ENCODE peak calls at places on chromosomes 2 and 18, in seven cellular contexts. One of them, this sample, is unnamed.

GRCh38 chr18:46474487-46475366 is 182.3 kb downstream of the LOXHD1 start:
- DNase-seq in esophagus muscularis mucosa: no peak
- DNase-seq in GM23338: no peak
- DNase-seq in GM12891: no peak
- DNase-seq in stomach: no peak
- DNase-seq in HepG2: no peak
- DNase-seq in HCT116: no peak
- DNase-seq in this sample: no peak

GRCh38 chr2:39671606-39672005 is 5.9 kb downstream of the TMEM178A start:
- DNase-seq in esophagus muscularis mucosa: no peak
- DNase-seq in GM23338: no peak
- DNase-seq in GM12891: no peak
- DNase-seq in stomach: no peak
- DNase-seq in HepG2: no peak
- DNase-seq in HCT116: no peak
- DNase-seq in this sample: no peak

GRCh38 chr18:74880706-74881289 is 283.1 kb downstream of the ZNF407 start:
- DNase-seq in esophagus muscularis mucosa: no peak
- DNase-seq in GM23338: no peak
- DNase-seq in GM12891: no peak
- DNase-seq in stomach: no peak
- DNase-seq in HepG2: no peak
- DNase-seq in HCT116: no peak
- DNase-seq in this sample: no peak

GRCh38 chr2:28344756-28345291 is 47.8 kb upstream of the FOSL2 start:
- DNase-seq in esophagus muscularis mucosa: no peak
- DNase-seq in GM23338: no peak
- DNase-seq in GM12891: no peak
- DNase-seq in stomach: no peak
- DNase-seq in HepG2: no peak
- DNase-seq in HCT116: no peak
- DNase-seq in this sample: no peak

GRCh38 chr2:39837856-39838453 is 58.9 kb upstream of the THUMPD2 start:
- DNase-seq in esophagus muscularis mucosa: no peak
- DNase-seq in GM23338: peak; percentile 58
- DNase-seq in GM12891: no peak
- DNase-seq in stomach: peak; percentile 42
- DNase-seq in HepG2: peak; percentile 61
- DNase-seq in HCT116: peak; percentile 21
- DNase-seq in this sample: no peak

GRCh38 chr2:178072383-178073301 is at the start of gene PDE11A:
- DNase-seq in esophagus muscularis mucosa: peak; percentile 92
- DNase-seq in GM23338: peak; percentile 94
- DNase-seq in GM12891: no peak
- DNase-seq in stomach: peak; percentile 92
- DNase-seq in HepG2: peak; percentile 88
- DNase-seq in HCT116: peak; percentile 75
- DNase-seq in this sample: peak; percentile 85

GRCh38 chr2:64327510-64328414 is 126.2 kb upstream of the LGALSL start:
- DNase-seq in esophagus muscularis mucosa: no peak
- DNase-seq in GM23338: peak; percentile 50
- DNase-seq in GM12891: no peak
- DNase-seq in stomach: no peak
- DNase-seq in HepG2: no peak
- DNase-seq in HCT116: no peak
- DNase-seq in this sample: no peak

GRCh38 chr2:126720647-126721046 is 64.7 kb downstream of the GYPC start:
- DNase-seq in esophagus muscularis mucosa: peak; percentile 75
- DNase-seq in GM23338: no peak
- DNase-seq in GM12891: no peak
- DNase-seq in stomach: no peak
- DNase-seq in HepG2: no peak
- DNase-seq in HCT116: no peak
- DNase-seq in this sample: no peak

GRCh38 chr2:37652199-37652640 is 19.2 kb downstream of the CDC42EP3 start:
- DNase-seq in esophagus muscularis mucosa: no peak
- DNase-seq in GM23338: no peak
- DNase-seq in GM12891: no peak
- DNase-seq in stomach: no peak
- DNase-seq in HepG2: no peak
- DNase-seq in HCT116: peak; percentile 69
- DNase-seq in this sample: no peak

GRCh38 chr2:219783551-219783950 is 156.1 kb downstream of the SLC4A3 start:
- DNase-seq in esophagus muscularis mucosa: no peak
- DNase-seq in GM23338: no peak
- DNase-seq in GM12891: no peak
- DNase-seq in stomach: no peak
- DNase-seq in HepG2: no peak
- DNase-seq in HCT116: no peak
- DNase-seq in this sample: no peak

GRCh38 chr18:62957885-62958472 is 242.6 kb downstream of the PHLPP1 start:
- DNase-seq in esophagus muscularis mucosa: no peak
- DNase-seq in GM23338: peak; percentile 79
- DNase-seq in GM12891: no peak
- DNase-seq in stomach: peak; percentile 41
- DNase-seq in HepG2: peak; percentile 46
- DNase-seq in HCT116: peak; percentile 40
- DNase-seq in this sample: no peak

GRCh38 chr2:205675861-205676516 is 6.3 kb upstream of the NRP2 start:
- DNase-seq in esophagus muscularis mucosa: no peak
- DNase-seq in GM23338: peak; percentile 90
- DNase-seq in GM12891: no peak
- DNase-seq in stomach: no peak
- DNase-seq in HepG2: peak; percentile 60
- DNase-seq in HCT116: peak; percentile 53
- DNase-seq in this sample: no peak

GRCh38 chr2:28702887-28703286 is 48.7 kb upstream of the PPP1CB start:
- DNase-seq in esophagus muscularis mucosa: no peak
- DNase-seq in GM23338: no peak
- DNase-seq in GM12891: no peak
- DNase-seq in stomach: no peak
- DNase-seq in HepG2: no peak
- DNase-seq in HCT116: no peak
- DNase-seq in this sample: no peak

GRCh38 chr18:8045890-8046289 is 478.8 kb downstream of the PTPRM start:
- DNase-seq in esophagus muscularis mucosa: no peak
- DNase-seq in GM23338: no peak
- DNase-seq in GM12891: no peak
- DNase-seq in stomach: no peak
- DNase-seq in HepG2: no peak
- DNase-seq in HCT116: peak; percentile 15
- DNase-seq in this sample: no peak

GRCh38 chr2:160472839-160473251 is 20.8 kb downstream of the RBMS1 start:
- DNase-seq in esophagus muscularis mucosa: no peak
- DNase-seq in GM23338: no peak
- DNase-seq in GM12891: no peak
- DNase-seq in stomach: no peak
- DNase-seq in HepG2: no peak
- DNase-seq in HCT116: no peak
- DNase-seq in this sample: no peak

GRCh38 chr2:40348665-40349064 is 103.2 kb downstream of the SLC8A1 start:
- DNase-seq in esophagus muscularis mucosa: no peak
- DNase-seq in GM23338: no peak
- DNase-seq in GM12891: no peak
- DNase-seq in stomach: no peak
- DNase-seq in HepG2: no peak
- DNase-seq in HCT116: no peak
- DNase-seq in this sample: no peak

GRCh38 chr2:13390676-13391075 is 673.9 kb downstream of the TRIB2 start:
- DNase-seq in esophagus muscularis mucosa: no peak
- DNase-seq in GM23338: no peak
- DNase-seq in GM12891: no peak
- DNase-seq in stomach: no peak
- DNase-seq in HepG2: no peak
- DNase-seq in HCT116: no peak
- DNase-seq in this sample: no peak

GRCh38 chr18:77366725-77367641 is 117.3 kb downstream of the GALR1 start:
- DNase-seq in esophagus muscularis mucosa: no peak
- DNase-seq in GM23338: peak; percentile 6
- DNase-seq in GM12891: no peak
- DNase-seq in stomach: no peak
- DNase-seq in HepG2: peak; percentile 97
- DNase-seq in HCT116: no peak
- DNase-seq in this sample: no peak

GRCh38 chr2:207227062-207227748 is 61.5 kb upstream of the KLF7 start:
- DNase-seq in esophagus muscularis mucosa: peak; percentile 87
- DNase-seq in GM23338: peak; percentile 87
- DNase-seq in GM12891: no peak
- DNase-seq in stomach: no peak
- DNase-seq in HepG2: no peak
- DNase-seq in HCT116: no peak
- DNase-seq in this sample: no peak

GRCh38 chr2:16645771-16646559 is 19.7 kb downstream of the CYRIA start:
- DNase-seq in esophagus muscularis mucosa: no peak
- DNase-seq in GM23338: no peak
- DNase-seq in GM12891: no peak
- DNase-seq in stomach: no peak
- DNase-seq in HepG2: no peak
- DNase-seq in HCT116: no peak
- DNase-seq in this sample: no peak

GRCh38 chr2:43491070-43491639 is 104.7 kb downstream of the THADA start:
- DNase-seq in esophagus muscularis mucosa: no peak
- DNase-seq in GM23338: no peak
- DNase-seq in GM12891: no peak
- DNase-seq in stomach: no peak
- DNase-seq in HepG2: no peak
- DNase-seq in HCT116: no peak
- DNase-seq in this sample: no peak

GRCh38 chr2:183490930-183491329 is 366.7 kb downstream of the NUP35 start:
- DNase-seq in esophagus muscularis mucosa: no peak
- DNase-seq in GM23338: no peak
- DNase-seq in GM12891: no peak
- DNase-seq in stomach: no peak
- DNase-seq in HepG2: no peak
- DNase-seq in HCT116: no peak
- DNase-seq in this sample: no peak

GRCh38 chr2:194750926-194751325 is 906.1 kb upstream of the SLC39A10 start:
- DNase-seq in esophagus muscularis mucosa: no peak
- DNase-seq in GM23338: no peak
- DNase-seq in GM12891: no peak
- DNase-seq in stomach: no peak
- DNase-seq in HepG2: no peak
- DNase-seq in HCT116: no peak
- DNase-seq in this sample: no peak

GRCh38 chr2:241445426-241445825 is 63.0 kb downstream of the STK25 start:
- DNase-seq in esophagus muscularis mucosa: no peak
- DNase-seq in GM23338: no peak
- DNase-seq in GM12891: no peak
- DNase-seq in stomach: no peak
- DNase-seq in HepG2: no peak
- DNase-seq in HCT116: no peak
- DNase-seq in this sample: no peak

GRCh38 chr2:22897428-22897827 is 487.6 kb upstream of the KLHL29 start:
- DNase-seq in esophagus muscularis mucosa: no peak
- DNase-seq in GM23338: no peak
- DNase-seq in GM12891: no peak
- DNase-seq in stomach: no peak
- DNase-seq in HepG2: no peak
- DNase-seq in HCT116: no peak
- DNase-seq in this sample: no peak

GRCh38 chr18:45625596-45625995 is 10.3 kb downstream of the SLC14A2 start:
- DNase-seq in esophagus muscularis mucosa: no peak
- DNase-seq in GM23338: no peak
- DNase-seq in GM12891: no peak
- DNase-seq in stomach: no peak
- DNase-seq in HepG2: no peak
- DNase-seq in HCT116: no peak
- DNase-seq in this sample: no peak

GRCh38 chr2:121634354-121635307 is 14.6 kb downstream of the CLASP1 start:
- DNase-seq in esophagus muscularis mucosa: no peak
- DNase-seq in GM23338: no peak
- DNase-seq in GM12891: no peak
- DNase-seq in stomach: no peak
- DNase-seq in HepG2: no peak
- DNase-seq in HCT116: peak; percentile 24
- DNase-seq in this sample: no peak

DNA sequence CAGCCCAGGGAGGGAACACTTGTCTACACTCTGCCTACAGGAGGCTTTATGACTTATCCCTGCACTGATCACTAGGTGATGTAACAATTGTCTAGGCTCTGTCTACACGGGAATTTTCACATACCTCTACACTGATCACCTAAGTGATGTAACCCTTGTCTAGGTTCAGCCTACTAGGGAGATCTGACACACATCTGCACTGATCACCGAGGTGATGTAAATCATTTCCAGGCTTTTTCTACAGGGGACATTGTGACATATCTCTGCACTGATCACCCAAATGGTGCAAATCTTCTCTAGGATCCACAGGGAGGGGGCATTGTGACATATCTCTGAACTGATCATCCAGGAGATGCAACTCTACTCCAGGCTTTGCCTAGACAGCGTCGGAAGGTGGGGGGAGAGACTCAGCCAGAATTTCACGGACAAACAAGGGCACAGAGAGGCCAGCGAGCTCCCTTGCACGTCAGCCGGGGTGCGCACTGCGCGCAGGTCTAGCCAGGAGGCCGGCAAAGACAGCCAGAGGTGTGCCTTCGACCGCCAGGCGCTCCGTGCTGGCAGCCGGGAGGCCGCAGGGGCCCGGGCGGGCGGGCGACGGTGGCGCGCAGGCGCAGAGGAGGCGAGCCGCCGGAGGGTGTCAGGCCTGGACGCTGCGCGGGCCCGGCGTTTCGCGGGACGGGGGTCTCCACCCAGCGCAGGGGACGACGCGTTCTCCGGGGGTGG is 46.9 kb upstream of the USP14 start:
- DNase-seq in esophagus muscularis mucosa: no peak
- DNase-seq in GM23338: peak; percentile 79
- DNase-seq in GM12891: peak; percentile 49
- DNase-seq in stomach: peak; percentile 75
- DNase-seq in HepG2: peak; percentile 59
- DNase-seq in HCT116: no peak
- DNase-seq in this sample: no peak
- TF ChIP-seq POLR2AphosphoS5 in esophagus muscularis mucosa: no peak
- TF ChIP-seq POLR2AphosphoS5 in GM23338: peak; percentile 42
- TF ChIP-seq POLR2AphosphoS5 in GM12891: no peak
- TF ChIP-seq POLR2AphosphoS5 in stomach: no peak
- TF ChIP-seq POLR2AphosphoS5 in HepG2: no peak
- TF ChIP-seq POLR2AphosphoS5 in HCT116: no peak
- TF ChIP-seq POLR2AphosphoS5 in this sample: no peak

GRCh38 chr2:48855142-48855541 is 99.6 kb upstream of the LHCGR start:
- DNase-seq in esophagus muscularis mucosa: no peak
- DNase-seq in GM23338: no peak
- DNase-seq in GM12891: no peak
- DNase-seq in stomach: no peak
- DNase-seq in HepG2: no peak
- DNase-seq in HCT116: no peak
- DNase-seq in this sample: no peak
- TF ChIP-seq POLR2AphosphoS5 in esophagus muscularis mucosa: no peak
- TF ChIP-seq POLR2AphosphoS5 in GM23338: no peak
- TF ChIP-seq POLR2AphosphoS5 in GM12891: no peak
- TF ChIP-seq POLR2AphosphoS5 in stomach: no peak
- TF ChIP-seq POLR2AphosphoS5 in HepG2: no peak
- TF ChIP-seq POLR2AphosphoS5 in HCT116: no peak
- TF ChIP-seq POLR2AphosphoS5 in this sample: no peak

GRCh38 chr2:181540421-181540820 is 83.2 kb downstream of the ITGA4 start:
- DNase-seq in esophagus muscularis mucosa: no peak
- DNase-seq in GM23338: no peak
- DNase-seq in GM12891: no peak
- DNase-seq in stomach: no peak
- DNase-seq in HepG2: no peak
- DNase-seq in HCT116: no peak
- DNase-seq in this sample: no peak
- TF ChIP-seq POLR2AphosphoS5 in esophagus muscularis mucosa: no peak
- TF ChIP-seq POLR2AphosphoS5 in GM23338: no peak
- TF ChIP-seq POLR2AphosphoS5 in GM12891: no peak
- TF ChIP-seq POLR2AphosphoS5 in stomach: no peak
- TF ChIP-seq POLR2AphosphoS5 in HepG2: no peak
- TF ChIP-seq POLR2AphosphoS5 in HCT116: no peak
- TF ChIP-seq POLR2AphosphoS5 in this sample: no peak

GRCh38 chr2:234661146-234661545 is 164.3 kb upstream of the ARL4C start:
- DNase-seq in esophagus muscularis mucosa: no peak
- DNase-seq in GM23338: no peak
- DNase-seq in GM12891: no peak
- DNase-seq in stomach: no peak
- DNase-seq in HepG2: no peak
- DNase-seq in HCT116: no peak
- DNase-seq in this sample: no peak
- TF ChIP-seq POLR2AphosphoS5 in esophagus muscularis mucosa: no peak
- TF ChIP-seq POLR2AphosphoS5 in GM23338: no peak
- TF ChIP-seq POLR2AphosphoS5 in GM12891: no peak
- TF ChIP-seq POLR2AphosphoS5 in stomach: no peak
- TF ChIP-seq POLR2AphosphoS5 in HepG2: no peak
- TF ChIP-seq POLR2AphosphoS5 in HCT116: no peak
- TF ChIP-seq POLR2AphosphoS5 in this sample: no peak

This sample was measured in suprapubic skin.